ENCODE peak calls at places on chromosome 6, in six cellular contexts. One of them, this sample, is unnamed.

GRCh38 chr6:122753688-122754056 is 25.8 kb upstream of the FABP7 start:
- DNase-seq in GM12892: no peak
- DNase-seq in GM12878: no peak
- DNase-seq in H1: no peak
- DNase-seq in K562: no peak
- DNase-seq in HepG2: no peak
- DNase-seq in this sample: no peak

GRCh38 chr6:165117121-165117520 is 192.3 kb downstream of the C6orf118 start:
- DNase-seq in GM12892: no peak
- DNase-seq in GM12878: no peak
- DNase-seq in H1: no peak
- DNase-seq in K562: no peak
- DNase-seq in HepG2: no peak
- DNase-seq in this sample: no peak

GRCh38 chr6:104632565-104632964 is 227.2 kb downstream of the HACE1 start:
- DNase-seq in GM12892: no peak
- DNase-seq in GM12878: no peak
- DNase-seq in H1: no peak
- DNase-seq in K562: no peak
- DNase-seq in HepG2: no peak
- DNase-seq in this sample: no peak

GRCh38 chr6:13484138-13484708 is 3.2 kb downstream of the GFOD1 start:
- DNase-seq in GM12892: no peak
- DNase-seq in GM12878: no peak
- DNase-seq in H1: no peak
- DNase-seq in K562: no peak
- DNase-seq in HepG2: peak; percentile 84
- DNase-seq in this sample: no peak

GRCh38 chr6:133368664-133369063 is 127.5 kb downstream of the EYA4 start:
- DNase-seq in GM12892: no peak
- DNase-seq in GM12878: no peak
- DNase-seq in H1: no peak
- DNase-seq in K562: no peak
- DNase-seq in HepG2: peak; percentile 22
- DNase-seq in this sample: no peak

GRCh38 chr6:148392611-148393160 is 50.0 kb downstream of the SASH1 start:
- DNase-seq in GM12892: no peak
- DNase-seq in GM12878: no peak
- DNase-seq in H1: no peak
- DNase-seq in K562: no peak
- DNase-seq in HepG2: no peak
- DNase-seq in this sample: no peak

GRCh38 chr6:166436195-166437139 is 53.7 kb upstream of the MPC1 start:
- DNase-seq in GM12892: no peak
- DNase-seq in GM12878: no peak
- DNase-seq in H1: no peak
- DNase-seq in K562: no peak
- DNase-seq in HepG2: no peak
- DNase-seq in this sample: no peak

GRCh38 chr6:44664716-44665115 is 277.2 kb downstream of the CDC5L start:
- DNase-seq in GM12892: no peak
- DNase-seq in GM12878: no peak
- DNase-seq in H1: no peak
- DNase-seq in K562: no peak
- DNase-seq in HepG2: no peak
- DNase-seq in this sample: no peak

GRCh38 chr6:112149236-112149635 is 61.8 kb downstream of the FAM229B start:
- DNase-seq in GM12892: no peak
- DNase-seq in GM12878: no peak
- DNase-seq in H1: no peak
- DNase-seq in K562: no peak
- DNase-seq in HepG2: no peak
- DNase-seq in this sample: no peak

GRCh38 chr6:36054415-36054814 is 26.8 kb downstream of the MAPK14 start:
- DNase-seq in GM12892: no peak
- DNase-seq in GM12878: no peak
- DNase-seq in H1: no peak
- DNase-seq in K562: no peak
- DNase-seq in HepG2: no peak
- DNase-seq in this sample: no peak

GRCh38 chr6:133817460-133818047 is 71.4 kb upstream of the TCF21 start:
- DNase-seq in GM12892: peak; percentile 2
- DNase-seq in GM12878: no peak
- DNase-seq in H1: peak; percentile 61
- DNase-seq in K562: peak; percentile 67
- DNase-seq in HepG2: peak; percentile 34
- DNase-seq in this sample: peak; percentile 9

GRCh38 chr6:149566372-149567193 is at the start of gene GINM1:
- DNase-seq in GM12892: no peak
- DNase-seq in GM12878: no peak
- DNase-seq in H1: no peak
- DNase-seq in K562: peak; percentile 51
- DNase-seq in HepG2: peak; percentile 44
- DNase-seq in this sample: no peak

GRCh38 chr6:7727951-7728854 is 2.3 kb downstream of the BMP6 start:
- DNase-seq in GM12892: peak; percentile 27
- DNase-seq in GM12878: no peak
- DNase-seq in H1: no peak
- DNase-seq in K562: no peak
- DNase-seq in HepG2: no peak
- DNase-seq in this sample: peak; percentile 25

GRCh38 chr6:162409986-162410715 is 317.4 kb downstream of the PRKN start:
- DNase-seq in GM12892: no peak
- DNase-seq in GM12878: no peak
- DNase-seq in H1: no peak
- DNase-seq in K562: no peak
- DNase-seq in HepG2: no peak
- DNase-seq in this sample: no peak

GRCh38 chr6:38021029-38021428 is 201.5 kb downstream of the ZFAND3 start:
- DNase-seq in GM12892: no peak
- DNase-seq in GM12878: no peak
- DNase-seq in H1: no peak
- DNase-seq in K562: no peak
- DNase-seq in HepG2: no peak
- DNase-seq in this sample: no peak

GRCh38 chr6:2970753-2971419 is 481 bp downstream of the SERPINB6 start:
- DNase-seq in GM12892: peak; percentile 37
- DNase-seq in GM12878: no peak
- DNase-seq in H1: no peak
- DNase-seq in K562: peak; percentile 94
- DNase-seq in HepG2: no peak
- DNase-seq in this sample: no peak

GRCh38 chr6:1390071-1390804 is 862 bp downstream of the FOXF2 start:
- DNase-seq in GM12892: no peak
- DNase-seq in GM12878: no peak
- DNase-seq in H1: no peak
- DNase-seq in K562: no peak
- DNase-seq in HepG2: no peak
- DNase-seq in this sample: no peak

GRCh38 chr6:81819767-81820166 is 67.3 kb upstream of the TENT5A start:
- DNase-seq in GM12892: no peak
- DNase-seq in GM12878: no peak
- DNase-seq in H1: no peak
- DNase-seq in K562: no peak
- DNase-seq in HepG2: no peak
- DNase-seq in this sample: no peak

GRCh38 chr6:151747890-151748289 is 59.6 kb upstream of the ESR1 start:
- DNase-seq in GM12892: no peak
- DNase-seq in GM12878: no peak
- DNase-seq in H1: no peak
- DNase-seq in K562: no peak
- DNase-seq in HepG2: no peak
- DNase-seq in this sample: no peak

GRCh38 chr6:110179406-110180227 is at the start of gene WASF1:
- DNase-seq in GM12892: peak; percentile 49
- DNase-seq in GM12878: peak; percentile 76
- DNase-seq in H1: peak; percentile 96
- DNase-seq in K562: peak; percentile 90
- DNase-seq in HepG2: peak; percentile 96
- DNase-seq in this sample: peak; percentile 57

GRCh38 chr6:104771258-104771832 is 88.4 kb downstream of the HACE1 start:
- DNase-seq in GM12892: no peak
- DNase-seq in GM12878: no peak
- DNase-seq in H1: no peak
- DNase-seq in K562: peak; percentile 13
- DNase-seq in HepG2: peak; percentile 10
- DNase-seq in this sample: no peak

GRCh38 chr6:6230286-6230685 is 90.2 kb downstream of the F13A1 start:
- DNase-seq in GM12892: no peak
- DNase-seq in GM12878: no peak
- DNase-seq in H1: no peak
- DNase-seq in K562: no peak
- DNase-seq in HepG2: peak; percentile 16
- DNase-seq in this sample: no peak

GRCh38 chr6:137013738-137014602 is 30.8 kb downstream of the IL20RA start:
- DNase-seq in GM12892: no peak
- DNase-seq in GM12878: no peak
- DNase-seq in H1: no peak
- DNase-seq in K562: no peak
- DNase-seq in HepG2: peak; percentile 18
- DNase-seq in this sample: no peak

GRCh38 chr6:131694832-131695426 is 6.3 kb downstream of the OR2A4 start:
- DNase-seq in GM12892: peak; percentile 14
- DNase-seq in GM12878: no peak
- DNase-seq in H1: peak; percentile 38
- DNase-seq in K562: peak; percentile 48
- DNase-seq in HepG2: peak; percentile 77
- DNase-seq in this sample: peak; percentile 23

GRCh38 chr6:163400509-163400908 is 14.0 kb upstream of the QKI start:
- DNase-seq in GM12892: no peak
- DNase-seq in GM12878: no peak
- DNase-seq in H1: no peak
- DNase-seq in K562: no peak
- DNase-seq in HepG2: no peak
- DNase-seq in this sample: no peak

GRCh38 chr6:140346461-140346860 is 972.0 kb upstream of the CITED2 start:
- DNase-seq in GM12892: no peak
- DNase-seq in GM12878: no peak
- DNase-seq in H1: no peak
- DNase-seq in K562: no peak
- DNase-seq in HepG2: no peak
- DNase-seq in this sample: no peak
- TF ChIP-seq TAF1 in GM12892: no peak
- TF ChIP-seq TAF1 in GM12878: no peak
- TF ChIP-seq TAF1 in H1: no peak
- TF ChIP-seq TAF1 in K562: no peak
- TF ChIP-seq TAF1 in HepG2: no peak
- TF ChIP-seq TAF1 in this sample: no peak

GRCh38 chr6:52503853-52504777 is 72.7 kb downstream of the TRAM2 start:
- DNase-seq in GM12892: no peak
- DNase-seq in GM12878: no peak
- DNase-seq in H1: no peak
- DNase-seq in K562: peak; percentile 90
- DNase-seq in HepG2: no peak
- DNase-seq in this sample: no peak
- TF ChIP-seq POLR2A in GM12892: no peak
- TF ChIP-seq POLR2A in GM12878: no peak
- TF ChIP-seq POLR2A in H1: no peak
- TF ChIP-seq POLR2A in K562: no peak
- TF ChIP-seq POLR2A in HepG2: no peak
- TF ChIP-seq POLR2A in this sample: no peak

GRCh38 chr6:139475231-139475630 is 100.8 kb upstream of the CITED2 start:
- DNase-seq in GM12892: no peak
- DNase-seq in GM12878: no peak
- DNase-seq in H1: no peak
- DNase-seq in K562: no peak
- DNase-seq in HepG2: no peak
- DNase-seq in this sample: no peak

GRCh38 chr6:139473239-139473701 is 98.8 kb upstream of the CITED2 start:
- DNase-seq in GM12892: no peak
- DNase-seq in GM12878: no peak
- DNase-seq in H1: no peak
- DNase-seq in K562: no peak
- DNase-seq in HepG2: no peak
- DNase-seq in this sample: no peak

GRCh38 chr6:139473731-139474130 is 99.3 kb upstream of the CITED2 start:
- DNase-seq in GM12892: no peak
- DNase-seq in GM12878: no peak
- DNase-seq in H1: no peak
- DNase-seq in K562: no peak
- DNase-seq in HepG2: no peak
- DNase-seq in this sample: no peak

GRCh38 chr6:139472341-139473038 is 98.0 kb upstream of the CITED2 start:
- DNase-seq in GM12892: no peak
- DNase-seq in GM12878: no peak
- DNase-seq in H1: no peak
- DNase-seq in K562: no peak
- DNase-seq in HepG2: no peak
- DNase-seq in this sample: no peak

GRCh38 chr6:139474145-139475108 is 100.0 kb upstream of the CITED2 start:
- DNase-seq in GM12892: no peak
- DNase-seq in GM12878: no peak
- DNase-seq in H1: no peak
- DNase-seq in K562: peak; percentile 40
- DNase-seq in HepG2: no peak
- DNase-seq in this sample: peak; percentile 12
- TF ChIP-seq POLR2AphosphoS5 in GM12892: no peak
- TF ChIP-seq POLR2AphosphoS5 in GM12878: no peak
- TF ChIP-seq POLR2AphosphoS5 in H1: no peak
- TF ChIP-seq POLR2AphosphoS5 in K562: no peak
- TF ChIP-seq POLR2AphosphoS5 in HepG2: no peak
- TF ChIP-seq POLR2AphosphoS5 in this sample: no peak

DNA sequence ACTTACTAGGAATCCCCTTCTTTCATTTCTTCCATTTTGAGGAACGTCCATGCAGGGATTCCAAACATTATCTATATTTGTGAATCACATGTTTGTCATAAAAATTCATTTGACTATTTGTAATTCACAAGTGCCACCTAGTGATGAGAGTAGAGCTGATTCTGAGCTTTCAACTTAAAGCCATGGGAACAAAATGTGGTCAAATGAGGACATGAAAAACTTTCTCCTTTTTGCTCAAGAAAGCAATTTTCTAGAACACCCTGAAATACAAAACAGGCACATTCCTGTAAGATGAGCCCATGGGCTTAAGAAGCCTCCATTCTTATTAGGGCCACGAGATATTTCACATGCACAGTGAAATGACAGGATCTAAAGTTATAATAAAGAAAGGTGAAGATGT is 12.3 kb downstream of the MAP3K7 start:
- DNase-seq in GM12892: no peak
- DNase-seq in GM12878: no peak
- DNase-seq in H1: no peak
- DNase-seq in K562: no peak
- DNase-seq in HepG2: no peak
- DNase-seq in this sample: no peak
- TF ChIP-seq TAF1 in GM12892: no peak
- TF ChIP-seq TAF1 in GM12878: no peak
- TF ChIP-seq TAF1 in H1: no peak
- TF ChIP-seq TAF1 in K562: no peak
- TF ChIP-seq TAF1 in HepG2: no peak
- TF ChIP-seq TAF1 in this sample: no peak